ENCODE peak calls at places on chromosome 9, in four cellular contexts. One of them, this sample, is unnamed.

GRCh38 chr9:76215066-76215465 is 179.2 kb downstream of the RFK start:
- DNase-seq in H1: no peak
- DNase-seq in GM12878: no peak
- DNase-seq in K562: no peak
- DNase-seq in this sample: no peak

GRCh38 chr9:104798209-104798995 is 34.5 kb downstream of the NIPSNAP3B start:
- DNase-seq in GM12878: no peak
- DNase-seq in K562: no peak
- DNase-seq in H1: no peak
- DNase-seq in this sample: no peak

GRCh38 chr9:32644698-32645097 is 9.2 kb upstream of the TAF1L start:
- DNase-seq in H1: no peak
- DNase-seq in GM12878: no peak
- DNase-seq in K562: no peak
- DNase-seq in this sample: no peak

GRCh38 chr9:111601237-111602018 is 2.0 kb upstream of the PTGR1 start:
- DNase-seq in GM12878: no peak
- DNase-seq in K562: no peak
- DNase-seq in H1: no peak
- DNase-seq in this sample: no peak

GRCh38 chr9:114445616-114446015 is 57.8 kb upstream of the AKNA start:
- DNase-seq in H1: no peak
- DNase-seq in K562: no peak
- DNase-seq in GM12878: no peak
- DNase-seq in this sample: no peak

GRCh38 chr9:728535-728934 is 113.0 kb upstream of the DMRT1 start:
- DNase-seq in GM12878: no peak
- DNase-seq in K562: no peak
- DNase-seq in H1: no peak
- DNase-seq in this sample: no peak

GRCh38 chr9:113509463-113509862 is 45.9 kb downstream of the RGS3 start:
- DNase-seq in K562: no peak
- DNase-seq in GM12878: no peak
- DNase-seq in H1: no peak
- DNase-seq in this sample: no peak

GRCh38 chr9:20620658-20621552 is 1.4 kb downstream of the MLLT3 start:
- DNase-seq in H1: no peak
- DNase-seq in GM12878: no peak
- DNase-seq in K562: no peak
- DNase-seq in this sample: no peak

DNA sequence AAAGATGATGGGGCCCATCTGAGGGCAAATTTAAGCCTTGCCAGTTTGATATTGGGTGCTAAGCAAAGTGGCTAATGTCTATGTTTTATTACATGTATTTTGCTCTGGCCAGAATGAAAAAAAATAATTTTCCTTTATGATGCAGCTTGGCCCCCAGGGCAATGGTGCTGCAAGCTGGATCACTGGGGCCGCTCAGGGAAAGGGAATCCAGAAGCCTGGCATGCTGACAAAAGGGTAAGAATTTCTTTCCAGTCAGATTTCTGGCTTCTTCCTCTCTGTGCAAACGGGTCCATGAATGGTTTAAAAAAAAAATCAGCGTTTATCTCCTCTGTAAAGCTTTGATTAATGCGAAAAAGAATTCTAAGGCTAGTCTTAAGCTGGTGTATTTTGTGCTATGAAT is 138.4 kb downstream of the MAPKAP1 start:
- DNase-seq in K562: no peak
- DNase-seq in H1: no peak
- DNase-seq in GM12878: no peak
- DNase-seq in this sample: no peak
- TF ChIP-seq EGR1 in K562: no peak
- TF ChIP-seq EGR1 in H1: no peak
- TF ChIP-seq EGR1 in GM12878: no peak
- TF ChIP-seq EGR1 in this sample: no peak

DNA sequence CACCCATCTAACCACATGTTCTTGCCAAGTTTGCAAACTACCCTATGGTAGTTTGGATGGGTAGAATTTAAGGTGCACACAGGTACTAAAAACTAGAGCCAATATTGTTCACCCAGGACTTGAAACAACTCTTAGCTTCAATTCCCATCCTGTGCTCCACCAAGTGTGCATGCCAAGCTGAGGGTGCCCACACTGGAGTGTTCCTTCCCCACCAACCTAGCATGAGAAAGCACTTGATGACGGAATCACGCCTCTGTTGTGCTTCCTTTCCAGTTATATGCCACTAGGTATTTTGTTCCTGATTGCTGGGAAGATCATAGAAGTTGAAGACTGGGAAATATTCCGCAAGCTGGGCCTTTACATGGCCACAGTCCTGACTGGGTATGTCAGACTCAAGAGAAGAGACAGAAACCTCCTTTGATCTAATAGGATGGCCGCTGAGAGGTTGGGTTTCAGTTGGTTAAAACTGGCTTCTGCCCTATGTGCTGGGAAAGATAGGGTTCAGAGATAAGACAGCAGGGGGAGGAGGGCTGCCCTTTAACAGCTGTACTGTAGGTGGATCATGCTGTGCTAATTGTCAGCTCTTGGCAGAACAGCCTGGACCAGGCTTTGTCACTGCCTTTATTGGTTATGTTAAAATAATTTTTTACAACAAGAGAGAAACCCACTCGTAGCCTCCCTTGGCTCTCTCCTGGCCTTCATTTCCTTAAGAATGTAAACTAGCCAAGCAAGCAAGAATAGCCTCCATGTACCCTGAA is 83.5 kb downstream of the SLC1A1 start:
- DNase-seq in K562: no peak
- DNase-seq in H1: no peak
- DNase-seq in GM12878: no peak
- DNase-seq in this sample: no peak
- TF ChIP-seq EGR1 in K562: no peak
- TF ChIP-seq EGR1 in H1: no peak
- TF ChIP-seq EGR1 in GM12878: no peak
- TF ChIP-seq EGR1 in this sample: no peak

GRCh38 chr9:71352837-71353236 is 231.4 kb upstream of the TRPM3 start:
- DNase-seq in K562: no peak
- DNase-seq in GM12878: no peak
- DNase-seq in H1: no peak
- DNase-seq in this sample: no peak
- TF ChIP-seq EGR1 in K562: no peak
- TF ChIP-seq EGR1 in GM12878: no peak
- TF ChIP-seq EGR1 in H1: no peak
- TF ChIP-seq EGR1 in this sample: no peak

GRCh38 chr9:131276891-131277672 is 772 bp upstream of the FAM78A start:
- DNase-seq in H1: no peak
- DNase-seq in K562: peak; percentile 98
- DNase-seq in GM12878: no peak
- DNase-seq in this sample: no peak
- TF ChIP-seq EGR1 in H1: no peak
- TF ChIP-seq EGR1 in K562: no peak
- TF ChIP-seq EGR1 in GM12878: no peak
- TF ChIP-seq EGR1 in this sample: no peak

GRCh38 chr9:136013116-136013515 is 51.9 kb upstream of the UBAC1 start:
- DNase-seq in H1: no peak
- DNase-seq in K562: no peak
- DNase-seq in GM12878: no peak
- DNase-seq in this sample: no peak
- TF ChIP-seq EGR1 in H1: no peak
- TF ChIP-seq EGR1 in K562: no peak
- TF ChIP-seq EGR1 in GM12878: no peak
- TF ChIP-seq EGR1 in this sample: no peak

DNA sequence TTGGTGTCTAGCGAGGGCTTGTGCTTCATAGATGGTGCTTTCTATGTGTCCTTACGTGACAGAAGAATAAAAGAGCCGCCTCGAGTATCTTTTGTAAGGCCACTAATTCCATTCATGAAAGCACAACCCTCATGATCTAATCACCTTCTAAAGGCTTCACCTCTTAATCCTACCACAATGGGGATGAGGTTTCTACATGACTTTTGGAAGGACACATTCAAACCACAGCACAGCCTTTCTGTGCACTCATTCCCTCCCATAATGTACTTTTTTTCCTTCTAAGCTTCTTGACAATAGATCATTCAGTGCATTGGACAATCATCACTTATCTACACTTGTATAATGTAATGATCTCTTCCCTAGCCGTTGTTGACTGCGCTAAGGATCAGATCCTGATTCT is 774.8 kb downstream of the BRINP1 start:
- DNase-seq in H1: no peak
- DNase-seq in K562: no peak
- DNase-seq in GM12878: no peak
- DNase-seq in this sample: no peak
- TF ChIP-seq EGR1 in H1: no peak
- TF ChIP-seq EGR1 in K562: no peak
- TF ChIP-seq EGR1 in GM12878: no peak
- TF ChIP-seq EGR1 in this sample: no peak

DNA sequence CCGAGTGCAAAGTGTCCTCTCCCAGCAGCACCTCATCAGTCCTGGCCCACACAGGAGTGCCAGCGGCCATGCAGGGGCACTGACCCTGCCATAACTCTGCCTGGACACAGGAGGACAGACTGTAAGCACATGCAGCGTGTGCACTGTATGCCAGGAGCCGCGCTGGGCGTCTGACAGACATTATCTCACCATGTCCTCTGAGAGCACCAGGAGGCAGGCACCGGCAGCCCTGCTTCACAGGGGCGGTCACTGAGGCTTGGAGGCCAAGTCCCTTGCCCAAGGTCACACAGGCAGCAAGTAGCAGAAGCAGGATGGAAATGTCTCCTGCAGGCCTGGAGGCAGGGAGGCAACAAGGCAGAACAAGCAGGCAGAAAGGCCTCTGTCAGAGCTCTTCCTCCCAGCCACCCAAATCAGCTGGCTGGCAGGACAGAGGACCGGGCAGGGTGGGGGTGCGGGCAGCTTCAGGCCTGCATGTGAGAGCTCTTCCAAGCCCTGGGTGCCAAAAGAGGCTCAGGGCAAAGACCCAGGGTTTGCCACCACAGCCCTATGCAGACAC is 8.4 kb downstream of the EEIG1 start:
- DNase-seq in K562: no peak
- DNase-seq in GM12878: no peak
- DNase-seq in H1: no peak
- DNase-seq in this sample: no peak
- TF ChIP-seq EGR1 in K562: no peak
- TF ChIP-seq EGR1 in GM12878: no peak
- TF ChIP-seq EGR1 in H1: no peak
- TF ChIP-seq EGR1 in this sample: no peak

DNA sequence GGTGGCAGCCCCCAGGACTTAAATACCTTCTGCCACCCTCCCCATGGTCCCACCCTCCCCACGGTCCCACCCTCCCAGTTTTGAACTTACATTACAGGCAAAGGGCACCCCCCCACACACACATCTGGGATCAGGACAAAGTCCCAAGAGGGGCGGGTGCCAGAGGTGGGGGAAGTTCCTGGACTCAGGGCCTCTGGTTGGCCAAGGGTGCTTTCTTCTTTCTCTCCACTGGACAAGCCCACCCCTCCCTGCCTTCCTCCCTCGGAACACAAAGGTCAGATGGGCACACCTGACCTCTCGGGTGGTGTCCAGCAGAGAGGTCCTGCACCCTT is 19.1 kb upstream of the RALGDS start:
- DNase-seq in K562: no peak
- DNase-seq in GM12878: no peak
- DNase-seq in H1: no peak
- DNase-seq in this sample: no peak
- TF ChIP-seq EGR1 in K562: no peak
- TF ChIP-seq EGR1 in GM12878: no peak
- TF ChIP-seq EGR1 in H1: no peak
- TF ChIP-seq EGR1 in this sample: no peak

This sample was measured in HCT116.